ENCODE peak calls at places on chromosomes 12 and 14, in seven cellular contexts. J, D, T, X, S, U and G are unnamed samples.

GRCh38 chr12:2248901-2249381 is 196.2 kb downstream of the CACNA1C start:
- DNase-seq in J (no peak), D (no peak), T (no peak), X (no peak), S (peak; percentile 73), U (no peak), G (no peak)

GRCh38 chr14:25231006-25231405 is 181.1 kb upstream of the STXBP6 start:
- DNase-seq in J (no peak), D (peak; percentile 0), T (no peak), X (no peak), S (no peak), U (no peak), G (no peak)

GRCh38 chr14:92473947-92474535 is 39.5 kb upstream of the RIN3 start:
- DNase-seq in J (no peak), D (no peak), T (no peak), X (peak; percentile 34), S (no peak), U (peak; percentile 61), G (no peak)

GRCh38 chr12:121579190-121579791 is 1.5 kb downstream of the KDM2B start:
- DNase-seq in J (no peak), D (no peak), T (peak; percentile 75), X (peak; percentile 33), S (peak; percentile 52), U (peak; percentile 85), G (peak; percentile 16)

GRCh38 chr12:58106185-58106584 is 164.8 kb downstream of the ATP23 start:
- DNase-seq in J (no peak), D (no peak), T (no peak), X (no peak), S (no peak), U (no peak), G (no peak)

GRCh38 chr14:74080820-74081460 is 3.3 kb downstream of the ALDH6A1 start:
- DNase-seq in J (no peak), D (no peak), T (no peak), X (peak; percentile 88), S (no peak), U (no peak), G (no peak)

GRCh38 chr14:61565836-61566536 is 129.3 kb upstream of the HIF1A start:
- DNase-seq in J (peak; percentile 89), D (peak; percentile 90), T (no peak), X (peak; percentile 47), S (no peak), U (no peak), G (no peak)

GRCh38 chr14:25396128-25396527 is 346.2 kb upstream of the STXBP6 start:
- DNase-seq in J (no peak), D (no peak), T (no peak), X (peak; percentile 35), S (peak; percentile 17), U (no peak), G (no peak)

GRCh38 chr12:59716049-59716448 is 120.2 kb downstream of the SLC16A7 start:
- DNase-seq in J (no peak), D (no peak), T (no peak), X (peak; percentile 76), S (no peak), U (no peak), G (no peak)

GRCh38 chr12:70709022-70709421 is 71.8 kb upstream of the PTPRB start:
- DNase-seq in J (no peak), D (no peak), T (no peak), X (no peak), S (no peak), U (no peak), G (no peak)

GRCh38 chr12:54217774-54218221 is 29.0 kb upstream of the SMUG1 start:
- DNase-seq in J (no peak), D (peak; percentile 47), T (peak; percentile 73), X (peak; percentile 12), S (no peak), U (peak; percentile 85), G (no peak)

GRCh38 chr14:43360239-43360638 is 1146.8 kb downstream of the FSCB start:
- DNase-seq in J (no peak), D (no peak), T (peak; percentile 25), X (no peak), S (no peak), U (no peak), G (no peak)

GRCh38 chr12:19148860-19149259 is 19.3 kb downstream of the PLEKHA5 start:
- DNase-seq in J (no peak), D (no peak), T (no peak), X (no peak), S (no peak), U (no peak), G (no peak)

GRCh38 chr14:65069874-65070709 is 32.2 kb downstream of the MAX start:
- DNase-seq in J (no peak), D (no peak), T (peak; percentile 91), X (no peak), S (no peak), U (no peak), G (no peak)

GRCh38 chr14:99605299-99605961 is 1.4 kb upstream of the CCDC85C start:
- DNase-seq in J (no peak), D (peak; percentile 62), T (peak; percentile 79), X (peak; percentile 80), S (peak; percentile 92), U (peak; percentile 85), G (peak; percentile 72)

GRCh38 chr12:132330549-132330881 is 1.1 kb upstream of the GALNT9 start:
- DNase-seq in J (no peak), D (no peak), T (peak; percentile 2), X (no peak), S (no peak), U (peak; percentile 12), G (no peak)

GRCh38 chr12:3987571-3987970 is 114.4 kb upstream of the PARP11 start:
- DNase-seq in J (no peak), D (no peak), T (no peak), X (no peak), S (no peak), U (no peak), G (no peak)

GRCh38 chr12:132354982-132355680 is 25.7 kb upstream of the GALNT9 start:
- DNase-seq in J (no peak), D (no peak), T (no peak), X (no peak), S (no peak), U (peak; percentile 74), G (no peak)

GRCh38 chr12:47900480-47901129 is 4.2 kb downstream of the VDR start:
- DNase-seq in J (no peak), D (no peak), T (no peak), X (peak; percentile 10), S (no peak), U (no peak), G (no peak)

GRCh38 chr12:57845478-57846284 is 848 bp downstream of the CTDSP2 start:
- DNase-seq in J (no peak), D (peak; percentile 62), T (peak; percentile 96), X (peak; percentile 64), S (peak; percentile 59), U (peak; percentile 95), G (peak; percentile 40)

GRCh38 chr12:27868165-27868564 is 88.1 kb upstream of the MANSC4 start:
- DNase-seq in J (peak; percentile 59), D (peak; percentile 94), T (no peak), X (no peak), S (no peak), U (no peak), G (no peak)

GRCh38 chr14:68137704-68138619 is 318.4 kb downstream of the RAD51B start:
- DNase-seq in J (peak; percentile 77), D (peak; percentile 89), T (no peak), X (peak; percentile 25), S (no peak), U (peak; percentile 84), G (no peak)

GRCh38 chr14:81509838-81510452 is 23.7 kb downstream of the SEL1L start:
- DNase-seq in J (no peak), D (no peak), T (no peak), X (peak; percentile 10), S (no peak), U (no peak), G (no peak)

GRCh38 chr12:75553865-75554555 is 42.6 kb upstream of the KRR1 start:
- DNase-seq in J (peak; percentile 1), D (no peak), T (no peak), X (no peak), S (no peak), U (no peak), G (no peak)

GRCh38 chr14:50688875-50689274 is 20.8 kb upstream of the SAV1 start:
- DNase-seq in J (no peak), D (no peak), T (no peak), X (no peak), S (no peak), U (no peak), G (no peak)

GRCh38 chr12:46407360-46407759 is 34.8 kb upstream of the SLC38A2 start:
- DNase-seq in J (no peak), D (no peak), T (no peak), X (no peak), S (no peak), U (no peak), G (no peak)

GRCh38 chr12:1915082-1915968 is 3.1 kb downstream of the CACNA2D4 start:
- DNase-seq in J (no peak), D (no peak), T (peak; percentile 38), X (no peak), S (peak; percentile 85), U (no peak), G (no peak)

GRCh38 chr12:54173066-54173726 is 15.6 kb downstream of the SMUG1 start:
- DNase-seq in J (no peak), D (peak; percentile 18), T (no peak), X (peak; percentile 15), S (peak; percentile 32), U (peak; percentile 78), G (no peak)

GRCh38 chr12:124147579-124147978 is 147.3 kb upstream of the RFLNA start:
- DNase-seq in J (no peak), D (no peak), T (no peak), X (no peak), S (no peak), U (no peak), G (no peak)

GRCh38 chr14:70698288-70698687 is 56.6 kb downstream of the TTC9 start:
- DNase-seq in J (no peak), D (peak; percentile 23), T (no peak), X (peak; percentile 6), S (no peak), U (no peak), G (no peak)

GRCh38 chr12:126998747-126999285 is 1268.2 kb upstream of the TMEM132C start:
- DNase-seq in J (no peak), D (no peak), T (no peak), X (no peak), S (peak; percentile 24), U (no peak), G (no peak)